ENCODE peak calls at places on chromosomes 16 and 17, in nine cellular contexts. One of them, this sample, is unnamed.

GRCh38 chr16:89050868-89051311 is 42.8 kb upstream of the ACSF3 start:
- DNase-seq in IMR-90: no peak
- DNase-seq in stimulated activated CD4-positive, alpha-beta T cell treated with anti-CD3 and anti-CD28 coated beads, TNF-alpha, amount 100 ng/mL, for 24 hours: no peak
- DNase-seq in adipocyte: no peak
- DNase-seq in amygdala: no peak
- DNase-seq in tibial artery: no peak
- DNase-seq in nucleus accumbens: no peak
- DNase-seq in activated T-helper 9 cell treated with anti-CD3 and anti-CD28 coated beads, Interleukin-2, amount 50 U/mL, for 16 hours: no peak
- DNase-seq in B cell: no peak
- DNase-seq in this sample: no peak

GRCh38 chr17:51926448-51926847 is 232.1 kb downstream of the CA10 start:
- DNase-seq in IMR-90: no peak
- DNase-seq in stimulated activated CD4-positive, alpha-beta T cell treated with anti-CD3 and anti-CD28 coated beads, TNF-alpha, amount 100 ng/mL, for 24 hours: no peak
- DNase-seq in adipocyte: no peak
- DNase-seq in amygdala: no peak
- DNase-seq in tibial artery: no peak
- DNase-seq in nucleus accumbens: no peak
- DNase-seq in activated T-helper 9 cell treated with anti-CD3 and anti-CD28 coated beads, Interleukin-2, amount 50 U/mL, for 16 hours: no peak
- DNase-seq in B cell: no peak
- DNase-seq in this sample: no peak

GRCh38 chr16:49023095-49023494 is 258.5 kb downstream of the CBLN1 start:
- DNase-seq in IMR-90: peak
- DNase-seq in stimulated activated CD4-positive, alpha-beta T cell treated with anti-CD3 and anti-CD28 coated beads, TNF-alpha, amount 100 ng/mL, for 24 hours: no peak
- DNase-seq in adipocyte: no peak
- DNase-seq in amygdala: no peak
- DNase-seq in tibial artery: no peak
- DNase-seq in nucleus accumbens: no peak
- DNase-seq in activated T-helper 9 cell treated with anti-CD3 and anti-CD28 coated beads, Interleukin-2, amount 50 U/mL, for 16 hours: no peak
- DNase-seq in B cell: no peak
- DNase-seq in this sample: peak

GRCh38 chr16:50279142-50279865 is 13.0 kb downstream of the ADCY7 start:
- DNase-seq in IMR-90: no peak
- DNase-seq in stimulated activated CD4-positive, alpha-beta T cell treated with anti-CD3 and anti-CD28 coated beads, TNF-alpha, amount 100 ng/mL, for 24 hours: no peak
- DNase-seq in adipocyte: no peak
- DNase-seq in amygdala: no peak
- DNase-seq in tibial artery: peak
- DNase-seq in nucleus accumbens: no peak
- DNase-seq in activated T-helper 9 cell treated with anti-CD3 and anti-CD28 coated beads, Interleukin-2, amount 50 U/mL, for 16 hours: no peak
- DNase-seq in B cell: peak
- DNase-seq in this sample: no peak

GRCh38 chr17:50425682-50426471 is at the start of gene ACSF2:
- DNase-seq in IMR-90: peak
- DNase-seq in stimulated activated CD4-positive, alpha-beta T cell treated with anti-CD3 and anti-CD28 coated beads, TNF-alpha, amount 100 ng/mL, for 24 hours: peak
- DNase-seq in adipocyte: peak
- DNase-seq in amygdala: no peak
- DNase-seq in tibial artery: peak
- DNase-seq in nucleus accumbens: no peak
- DNase-seq in activated T-helper 9 cell treated with anti-CD3 and anti-CD28 coated beads, Interleukin-2, amount 50 U/mL, for 16 hours: peak
- DNase-seq in B cell: peak
- DNase-seq in this sample: peak

GRCh38 chr17:44911133-44912001 is 3.9 kb downstream of the GFAP start:
- DNase-seq in IMR-90: peak
- DNase-seq in stimulated activated CD4-positive, alpha-beta T cell treated with anti-CD3 and anti-CD28 coated beads, TNF-alpha, amount 100 ng/mL, for 24 hours: peak
- DNase-seq in adipocyte: peak
- DNase-seq in amygdala: no peak
- DNase-seq in tibial artery: peak
- DNase-seq in nucleus accumbens: no peak
- DNase-seq in activated T-helper 9 cell treated with anti-CD3 and anti-CD28 coated beads, Interleukin-2, amount 50 U/mL, for 16 hours: peak
- DNase-seq in B cell: peak
- DNase-seq in this sample: peak

GRCh38 chr16:24689128-24689527 is 40.3 kb upstream of the TNRC6A start:
- DNase-seq in IMR-90: peak
- DNase-seq in stimulated activated CD4-positive, alpha-beta T cell treated with anti-CD3 and anti-CD28 coated beads, TNF-alpha, amount 100 ng/mL, for 24 hours: no peak
- DNase-seq in adipocyte: peak
- DNase-seq in amygdala: no peak
- DNase-seq in tibial artery: no peak
- DNase-seq in nucleus accumbens: no peak
- DNase-seq in activated T-helper 9 cell treated with anti-CD3 and anti-CD28 coated beads, Interleukin-2, amount 50 U/mL, for 16 hours: no peak
- DNase-seq in B cell: no peak
- DNase-seq in this sample: peak

GRCh38 chr17:33697557-33697956 is 404.5 kb upstream of the ASIC2 start:
- DNase-seq in IMR-90: no peak
- DNase-seq in stimulated activated CD4-positive, alpha-beta T cell treated with anti-CD3 and anti-CD28 coated beads, TNF-alpha, amount 100 ng/mL, for 24 hours: no peak
- DNase-seq in adipocyte: no peak
- DNase-seq in amygdala: no peak
- DNase-seq in tibial artery: no peak
- DNase-seq in nucleus accumbens: no peak
- DNase-seq in activated T-helper 9 cell treated with anti-CD3 and anti-CD28 coated beads, Interleukin-2, amount 50 U/mL, for 16 hours: no peak
- DNase-seq in B cell: no peak
- DNase-seq in this sample: no peak

GRCh38 chr17:80287038-80287437 is 26.4 kb downstream of the RNF213 start:
- DNase-seq in IMR-90: no peak
- DNase-seq in stimulated activated CD4-positive, alpha-beta T cell treated with anti-CD3 and anti-CD28 coated beads, TNF-alpha, amount 100 ng/mL, for 24 hours: no peak
- DNase-seq in adipocyte: peak
- DNase-seq in amygdala: no peak
- DNase-seq in tibial artery: no peak
- DNase-seq in nucleus accumbens: no peak
- DNase-seq in activated T-helper 9 cell treated with anti-CD3 and anti-CD28 coated beads, Interleukin-2, amount 50 U/mL, for 16 hours: no peak
- DNase-seq in B cell: no peak
- DNase-seq in this sample: no peak

GRCh38 chr17:42133461-42134041 is 10.9 kb downstream of the HSPB9 start:
- DNase-seq in IMR-90: no peak
- DNase-seq in stimulated activated CD4-positive, alpha-beta T cell treated with anti-CD3 and anti-CD28 coated beads, TNF-alpha, amount 100 ng/mL, for 24 hours: no peak
- DNase-seq in adipocyte: no peak
- DNase-seq in amygdala: no peak
- DNase-seq in tibial artery: no peak
- DNase-seq in nucleus accumbens: no peak
- DNase-seq in activated T-helper 9 cell treated with anti-CD3 and anti-CD28 coated beads, Interleukin-2, amount 50 U/mL, for 16 hours: no peak
- DNase-seq in B cell: peak
- DNase-seq in this sample: no peak

GRCh38 chr17:30477758-30478115 is 529 bp downstream of the GOSR1 start:
- DNase-seq in IMR-90: peak
- DNase-seq in stimulated activated CD4-positive, alpha-beta T cell treated with anti-CD3 and anti-CD28 coated beads, TNF-alpha, amount 100 ng/mL, for 24 hours: no peak
- DNase-seq in adipocyte: peak
- DNase-seq in amygdala: no peak
- DNase-seq in tibial artery: no peak
- DNase-seq in nucleus accumbens: no peak
- DNase-seq in activated T-helper 9 cell treated with anti-CD3 and anti-CD28 coated beads, Interleukin-2, amount 50 U/mL, for 16 hours: no peak
- DNase-seq in B cell: peak
- DNase-seq in this sample: no peak

GRCh38 chr17:27207073-27207511 is 86.8 kb upstream of the WSB1 start:
- DNase-seq in IMR-90: peak
- DNase-seq in stimulated activated CD4-positive, alpha-beta T cell treated with anti-CD3 and anti-CD28 coated beads, TNF-alpha, amount 100 ng/mL, for 24 hours: no peak
- DNase-seq in adipocyte: peak
- DNase-seq in amygdala: no peak
- DNase-seq in tibial artery: no peak
- DNase-seq in nucleus accumbens: no peak
- DNase-seq in activated T-helper 9 cell treated with anti-CD3 and anti-CD28 coated beads, Interleukin-2, amount 50 U/mL, for 16 hours: no peak
- DNase-seq in B cell: no peak
- DNase-seq in this sample: peak

GRCh38 chr16:2963074-2963610 is 933 bp upstream of the KREMEN2 start:
- DNase-seq in IMR-90: no peak
- DNase-seq in stimulated activated CD4-positive, alpha-beta T cell treated with anti-CD3 and anti-CD28 coated beads, TNF-alpha, amount 100 ng/mL, for 24 hours: no peak
- DNase-seq in adipocyte: no peak
- DNase-seq in amygdala: no peak
- DNase-seq in tibial artery: no peak
- DNase-seq in nucleus accumbens: no peak
- DNase-seq in activated T-helper 9 cell treated with anti-CD3 and anti-CD28 coated beads, Interleukin-2, amount 50 U/mL, for 16 hours: no peak
- DNase-seq in B cell: peak
- DNase-seq in this sample: no peak

GRCh38 chr17:11996722-11997146 is 541 bp downstream of the ZNF18 start:
- DNase-seq in IMR-90: peak
- DNase-seq in stimulated activated CD4-positive, alpha-beta T cell treated with anti-CD3 and anti-CD28 coated beads, TNF-alpha, amount 100 ng/mL, for 24 hours: no peak
- DNase-seq in adipocyte: peak
- DNase-seq in amygdala: no peak
- DNase-seq in tibial artery: no peak
- DNase-seq in nucleus accumbens: no peak
- DNase-seq in activated T-helper 9 cell treated with anti-CD3 and anti-CD28 coated beads, Interleukin-2, amount 50 U/mL, for 16 hours: no peak
- DNase-seq in B cell: peak
- DNase-seq in this sample: no peak

This sample was measured in astrocyte of the hippocampus.